ENCODE peak calls at places on chromosomes 16 and 17, in five cellular contexts. B is GM23248, X is HCT116, O is neural progenitor cell, H is GM23338. F is an unnamed sample.

GRCh38 chr17:64747938-64748540 is 85.9 kb upstream of the SMURF2 start:
- DNase-seq in B (peak; percentile 85), X (no peak), O (no peak), H (no peak), F (no peak)

GRCh38 chr16:89596957-89597644 is 16.3 kb upstream of the DPEP1 start:
- DNase-seq in B (no peak), X (no peak), O (no peak), H (no peak), F (no peak)

GRCh38 chr17:9908649-9909042 is 3.6 kb upstream of the RCVRN start:
- DNase-seq in B (no peak), X (no peak), O (no peak), H (no peak), F (no peak)

GRCh38 chr16:27520982-27521673 is 28.6 kb downstream of the GTF3C1 start:
- DNase-seq in B (no peak), X (no peak), O (no peak), H (no peak), F (no peak)

GRCh38 chr17:38330941-38331411 is 12.8 kb downstream of the GPR179 start:
- DNase-seq in B (no peak), X (no peak), O (no peak), H (no peak), F (no peak)

GRCh38 chr16:58116529-58116928 is 12.7 kb downstream of the CFAP20 start:
- DNase-seq in B (no peak), X (no peak), O (no peak), H (no peak), F (no peak)

GRCh38 chr17:37682007-37682406 is 38.8 kb upstream of the DDX52 start:
- DNase-seq in B (no peak), X (no peak), O (no peak), H (no peak), F (no peak)

GRCh38 chr17:4492762-4493561 is 5.7 kb upstream of the SPNS2 start:
- DNase-seq in B (peak; percentile 27), X (no peak), O (peak; percentile 90), H (peak; percentile 96), F (peak; percentile 48)

GRCh38 chr16:70432800-70433455 is 6.0 kb downstream of the ST3GAL2 start:
- DNase-seq in B (peak; percentile 32), X (no peak), O (no peak), H (no peak), F (no peak)

GRCh38 chr17:1087381-1088241 is 90.7 kb downstream of the TIMM22 start:
- DNase-seq in B (peak; percentile 67), X (no peak), O (peak; percentile 59), H (peak; percentile 87), F (no peak)

GRCh38 chr16:314351-314750 is 31.4 kb downstream of the PDIA2 start:
- DNase-seq in B (no peak), X (no peak), O (no peak), H (no peak), F (no peak)

GRCh38 chr17:42878123-42878880 is 22.3 kb upstream of the G6PC1 start:
- DNase-seq in B (no peak), X (no peak), O (peak; percentile 75), H (peak; percentile 92), F (peak; percentile 62)

GRCh38 chr17:19333132-19333440 is 29.4 kb downstream of the B9D1 start:
- DNase-seq in B (no peak), X (no peak), O (no peak), H (no peak), F (no peak)

GRCh38 chr17:386145-386876 is 33.7 kb upstream of the RPH3AL start:
- DNase-seq in B (peak; percentile 76), X (peak; percentile 6), O (peak; percentile 93), H (peak; percentile 80), F (peak; percentile 49)

GRCh38 chr17:44199553-44200477 is at the start of gene ATXN7L3:
- DNase-seq in B (peak; percentile 100), X (peak; percentile 94), O (peak; percentile 99), H (peak; percentile 99), F (peak; percentile 97)

GRCh38 chr17:79777844-79778503 is at the start of gene CBX2:
- DNase-seq in B (peak; percentile 91), X (peak; percentile 32), O (peak; percentile 94), H (peak; percentile 86), F (peak; percentile 71)

GRCh38 chr16:67196881-67197280 is 2.0 kb upstream of the ELMO3 start:
- DNase-seq in B (no peak), X (no peak), O (no peak), H (no peak), F (no peak)

GRCh38 chr16:67199808-67200198 is 872 bp downstream of the ELMO3 start:
- DNase-seq in B (no peak), X (no peak), O (peak; percentile 61), H (peak; percentile 82), F (no peak)

GRCh38 chr16:67199011-67199807 is at the start of gene ELMO3:
- DNase-seq in B (peak; percentile 35), X (no peak), O (peak; percentile 87), H (peak; percentile 89), F (no peak)

GRCh38 chr16:67197704-67198103 is 1.2 kb upstream of the ELMO3 start:
- DNase-seq in B (no peak), X (no peak), O (no peak), H (no peak), F (no peak)

GRCh38 chr16:67198238-67198734 is 645 bp upstream of the ELMO3 start:
- DNase-seq in B (peak; percentile 65), X (peak; percentile 64), O (peak; percentile 53), H (peak; percentile 68), F (no peak)
- TF ChIP-seq EZH2phosphoT487 in B (no peak), X (no peak), O (no peak), H (no peak), F (no peak)

DNA sequence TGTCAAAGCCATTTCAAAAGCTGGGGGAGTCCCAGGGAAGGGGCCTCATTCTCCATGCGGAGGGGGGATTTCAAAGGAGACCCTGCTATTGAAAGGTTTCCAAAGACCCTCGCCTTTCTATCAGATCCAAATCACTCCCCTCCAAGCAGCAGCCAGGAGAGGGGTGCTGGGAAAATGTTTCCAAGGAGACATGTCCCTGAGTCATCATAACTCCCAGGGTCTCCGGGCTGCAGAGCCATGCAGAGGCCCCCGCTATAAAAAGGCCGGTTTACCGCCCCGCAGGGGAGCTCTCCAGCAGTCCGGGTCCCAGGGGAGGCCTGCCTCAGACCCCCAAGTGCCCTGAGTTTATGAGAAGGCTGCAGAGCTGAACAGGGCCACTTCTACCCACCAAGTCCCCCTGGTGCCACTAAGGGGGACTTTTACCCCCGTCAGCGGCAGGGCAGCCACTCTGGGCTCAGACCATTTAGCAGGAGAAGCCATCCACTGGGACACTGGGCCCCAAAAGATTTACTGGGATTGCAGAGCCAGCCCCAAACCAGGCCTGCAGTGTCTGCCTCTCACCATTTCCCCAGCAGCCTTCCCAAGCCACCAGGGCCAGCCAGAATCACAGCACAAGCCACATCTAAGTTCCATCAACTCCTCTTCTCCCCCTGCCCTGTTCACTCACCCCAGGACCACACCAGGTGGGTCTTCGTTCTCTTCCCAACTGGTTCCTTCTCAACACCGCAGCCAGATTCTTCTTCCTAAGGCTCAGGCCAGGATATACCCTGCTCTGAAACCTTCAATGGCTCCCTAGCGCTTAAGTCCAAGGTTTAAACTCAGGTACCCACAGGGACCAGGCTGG is 234.4 kb downstream of the ZNF423 start:
- DNase-seq in B (no peak), X (no peak), O (no peak), H (no peak), F (no peak)
- TF ChIP-seq EZH2 in B (no peak), X (no peak), O (no peak), H (no peak), F (no peak)

GRCh38 chr17:41664587-41665565 is 23.8 kb upstream of the EIF1 start:
- DNase-seq in B (no peak), X (no peak), O (no peak), H (no peak), F (no peak)

GRCh38 chr17:41665566-41666335 is 22.9 kb upstream of the EIF1 start:
- DNase-seq in B (peak; percentile 93), X (peak; percentile 66), O (peak; percentile 92), H (peak; percentile 91), F (peak; percentile 97)

GRCh38 chr17:41666336-41666680 is 22.4 kb upstream of the EIF1 start:
- DNase-seq in B (peak; percentile 47), X (no peak), O (peak; percentile 41), H (peak; percentile 50), F (peak; percentile 97)

GRCh38 chr17:41666708-41667279 is 21.9 kb upstream of the EIF1 start:
- DNase-seq in B (peak; percentile 82), X (peak; percentile 52), O (peak; percentile 85), H (peak; percentile 91), F (peak; percentile 92)

DNA sequence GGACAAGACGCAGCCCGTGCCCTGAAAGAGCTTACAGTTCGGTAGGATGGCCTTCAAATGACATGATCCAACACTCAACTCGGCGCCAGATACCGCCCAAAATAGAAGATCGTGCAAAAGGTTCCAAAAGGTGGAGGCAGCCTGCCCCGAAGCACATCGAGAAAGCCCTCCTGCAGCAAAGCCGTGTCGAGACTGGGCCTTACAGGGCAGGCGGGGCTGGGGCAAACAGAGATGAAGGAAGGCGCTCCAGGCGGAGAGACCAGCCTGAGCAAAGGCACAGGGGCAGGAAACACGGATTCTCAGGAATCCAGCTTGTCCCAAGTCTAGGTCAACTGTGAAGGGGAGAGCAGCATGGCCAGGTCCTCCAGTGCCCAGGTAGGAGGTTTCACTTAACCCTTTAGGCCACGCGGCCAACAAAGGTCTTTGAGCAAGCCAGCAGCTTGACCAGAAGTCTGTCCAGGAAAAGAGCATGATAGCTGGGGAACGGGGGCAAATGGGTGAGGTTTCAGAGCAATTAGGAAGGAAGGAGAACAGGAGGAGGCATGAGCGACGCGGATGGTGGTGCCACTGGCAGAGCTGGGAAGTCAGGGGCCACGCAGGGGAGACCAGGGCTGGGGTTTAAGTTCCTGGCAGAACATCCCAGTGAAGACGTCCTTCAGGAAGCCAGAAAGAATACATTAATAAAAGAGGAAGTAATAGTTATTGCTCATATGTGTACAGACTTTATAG is 21.2 kb upstream of the EIF1 start:
- DNase-seq in B (no peak), X (no peak), O (no peak), H (no peak), F (no peak)
- H3K79me2 ChIP-seq in B (no peaks in the 10 kb centered on the region), X (no peaks in the 10 kb centered on the region), O (no peaks in the 10 kb centered on the region), H (no peaks in the 10 kb centered on the region), F (no peaks in the 10 kb centered on the region)

GRCh38 chr17:32281011-32281451 is 15.4 kb downstream of the RHBDL3 start:
- DNase-seq in B (no peak), X (no peak), O (peak; percentile 78), H (peak; percentile 74), F (no peak)

GRCh38 chr17:32278815-32279214 is 13.2 kb downstream of the RHBDL3 start:
- DNase-seq in B (no peak), X (no peak), O (no peak), H (no peak), F (no peak)

GRCh38 chr17:32277284-32277683 is 11.7 kb downstream of the RHBDL3 start:
- DNase-seq in B (peak; percentile 64), X (no peak), O (peak; percentile 75), H (peak; percentile 72), F (no peak)

GRCh38 chr17:32283745-32284207 is 18.1 kb downstream of the RHBDL3 start:
- DNase-seq in B (peak; percentile 90), X (no peak), O (no peak), H (no peak), F (no peak)

GRCh38 chr17:32279933-32280716 is 14.5 kb downstream of the RHBDL3 start:
- DNase-seq in B (no peak), X (no peak), O (peak; percentile 56), H (peak; percentile 90), F (no peak)
- TF ChIP-seq EZH2phosphoT487 in B (no peak), X (no peak), O (no peak), H (no peak), F (no peak)

GRCh38 chr17:49851387-49852291 is 3.8 kb upstream of the TAC4 start:
- DNase-seq in B (peak; percentile 83), X (no peak), O (peak; percentile 89), H (peak; percentile 85), F (peak; percentile 44)
- TF ChIP-seq EZH2 in B (no peak), X (no peak), O (peak; percentile 48), H (no peak), F (no peak)

GRCh38 chr17:60637683-60638082 is 37.7 kb downstream of the PPM1D start:
- DNase-seq in B (no peak), X (no peak), O (no peak), H (no peak), F (no peak)
- H3K79me2 ChIP-seq in B (peaks cover 54% of the 10 kb centered on the region), X (peaks cover 8% of the 10 kb centered on the region), O (peaks cover 35% of the 10 kb centered on the region), H (peaks cover 18% of the 10 kb centered on the region), F (peaks cover 46% of the 10 kb centered on the region)